ENCODE peak calls at places on chromosomes 16 and 17, in four cellular contexts. L is stomach, I is spleen, V is H1. E is an unnamed sample.

GRCh38 chr17:63694229-63694973 is 5.5 kb downstream of the LIMD2 start:
- DNase-seq in V (no peak), L (no peak), I (no peak), E (no peak)

GRCh38 chr16:4055748-4056147 is 60.5 kb downstream of the ADCY9 start:
- DNase-seq in L (no peak), V (peak; percentile 29), I (no peak), E (no peak)

GRCh38 chr17:18045691-18046090 is 6.5 kb downstream of the GID4 start:
- DNase-seq in L (no peak), V (no peak), I (no peak), E (no peak)

GRCh38 chr17:75738218-75738802 is 17.1 kb downstream of the ITGB4 start:
- DNase-seq in V (no peak), I (peak; percentile 91), L (no peak), E (no peak)

GRCh38 chr17:15981646-15982580 is 17.6 kb downstream of the ZSWIM7 start:
- DNase-seq in I (no peak), V (no peak), L (no peak), E (no peak)

GRCh38 chr16:9957002-9957401 is 225.2 kb downstream of the GRIN2A start:
- DNase-seq in I (no peak), V (no peak), L (no peak), E (no peak)

GRCh38 chr17:82914375-82914774 is 74.6 kb upstream of the ZNF750 start:
- DNase-seq in L (peak; percentile 59), I (no peak), V (no peak), E (peak; percentile 60)

GRCh38 chr16:12611916-12612597 is 191.6 kb downstream of the CPPED1 start:
- DNase-seq in I (no peak), L (no peak), V (no peak), E (no peak)

GRCh38 chr16:4306439-4307214 is 9.2 kb upstream of the GLIS2 start:
- DNase-seq in I (peak; percentile 81), V (no peak), L (no peak), E (no peak)

GRCh38 chr16:86578056-86578455 is 293 bp upstream of the FOXL1 start:
- DNase-seq in L (no peak), I (no peak), V (no peak), E (no peak)

GRCh38 chr16:106623-107324 is 28.7 kb downstream of the MPG start:
- DNase-seq in I (no peak), V (peak; percentile 70), L (peak; percentile 68), E (peak; percentile 57)

GRCh38 chr16:69513180-69513966 is 52.4 kb upstream of the NFAT5 start:
- DNase-seq in L (no peak), V (no peak), I (no peak), E (no peak)

GRCh38 chr16:66553223-66553622 is 847 bp downstream of the CKLF start:
- DNase-seq in L (peak; percentile 29), I (no peak), V (no peak), E (no peak)

DNA sequence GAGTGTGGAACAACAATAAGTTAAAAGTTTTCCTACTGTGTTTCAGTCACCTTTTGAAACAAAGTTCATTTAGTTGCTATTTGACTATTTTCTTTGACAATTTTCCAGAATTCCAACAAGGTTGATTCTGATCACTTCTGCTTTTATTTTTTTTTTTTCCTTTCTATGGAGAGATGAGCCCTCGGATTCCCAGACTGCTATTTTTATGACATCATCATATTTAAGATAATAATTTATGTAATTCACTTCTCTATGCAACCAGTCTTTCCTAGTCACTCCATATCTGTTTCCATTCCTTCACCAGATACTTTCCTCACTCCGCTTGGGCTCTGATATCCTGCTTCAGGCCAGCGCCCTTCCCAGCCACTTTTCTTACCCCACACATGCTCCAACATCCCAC is 8.1 kb downstream of the OR4D2 start:
- DNase-seq in V (no peak), L (no peak), I (no peak), E (no peak)
- TF ChIP-seq POLR2AphosphoS5 in V (no peak), L (no peak), I (no peak), E (no peak)

GRCh38 chr16:8952281-8952751 is 11.4 kb downstream of the USP7 start:
- DNase-seq in V (no peak), I (no peak), L (no peak), E (no peak)
- TF ChIP-seq POLR2AphosphoS5 in V (no peak), I (no peak), L (no peak), E (no peak)

DNA sequence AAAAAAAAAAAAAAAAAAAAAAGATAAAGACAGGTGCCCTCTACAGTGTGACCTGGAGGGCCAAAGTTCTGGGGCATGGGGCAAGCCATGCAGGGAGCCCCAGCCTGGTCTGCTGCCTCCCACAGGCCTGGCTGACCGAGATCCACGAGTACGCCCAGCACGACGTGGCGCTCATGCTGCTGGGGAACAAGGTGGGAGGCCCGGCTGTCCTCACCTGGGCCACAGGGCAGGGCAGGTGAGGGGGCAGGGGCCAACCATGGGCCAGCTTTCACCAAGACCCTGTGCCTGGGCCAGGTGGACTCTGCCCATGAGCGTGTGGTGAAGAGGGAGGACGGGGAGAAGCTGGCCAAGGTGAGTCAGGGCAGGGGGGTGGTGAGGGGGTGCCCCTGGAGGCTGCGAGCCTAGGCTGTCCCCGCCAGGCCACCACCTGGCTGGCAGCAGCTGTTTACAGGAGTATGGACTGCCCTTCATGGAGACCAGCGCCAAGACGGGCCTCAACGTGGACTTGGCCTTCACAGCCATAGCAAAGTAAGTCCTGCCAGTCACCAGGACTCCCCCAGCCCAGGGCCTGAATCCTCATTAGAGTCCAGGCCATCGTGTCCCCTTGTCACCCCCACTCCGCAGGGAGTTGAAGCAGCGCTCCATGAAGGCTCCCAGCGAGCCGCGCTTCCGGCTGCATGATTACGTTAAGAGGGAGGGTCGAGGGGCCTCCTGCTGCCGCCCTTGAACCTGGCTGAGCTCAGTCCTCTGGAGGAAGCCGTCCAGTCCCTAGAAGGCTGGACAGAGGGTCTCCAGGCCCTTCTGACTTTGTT is 2.7 kb upstream of the TRAF7 start:
- DNase-seq in V (no peak), I (peak; percentile 83), L (peak; percentile 48), E (no peak)
- TF ChIP-seq POLR2AphosphoS5 in V (peak; percentile 97), I (peak; percentile 65), L (peak; percentile 1), E (peak; percentile 14)

DNA sequence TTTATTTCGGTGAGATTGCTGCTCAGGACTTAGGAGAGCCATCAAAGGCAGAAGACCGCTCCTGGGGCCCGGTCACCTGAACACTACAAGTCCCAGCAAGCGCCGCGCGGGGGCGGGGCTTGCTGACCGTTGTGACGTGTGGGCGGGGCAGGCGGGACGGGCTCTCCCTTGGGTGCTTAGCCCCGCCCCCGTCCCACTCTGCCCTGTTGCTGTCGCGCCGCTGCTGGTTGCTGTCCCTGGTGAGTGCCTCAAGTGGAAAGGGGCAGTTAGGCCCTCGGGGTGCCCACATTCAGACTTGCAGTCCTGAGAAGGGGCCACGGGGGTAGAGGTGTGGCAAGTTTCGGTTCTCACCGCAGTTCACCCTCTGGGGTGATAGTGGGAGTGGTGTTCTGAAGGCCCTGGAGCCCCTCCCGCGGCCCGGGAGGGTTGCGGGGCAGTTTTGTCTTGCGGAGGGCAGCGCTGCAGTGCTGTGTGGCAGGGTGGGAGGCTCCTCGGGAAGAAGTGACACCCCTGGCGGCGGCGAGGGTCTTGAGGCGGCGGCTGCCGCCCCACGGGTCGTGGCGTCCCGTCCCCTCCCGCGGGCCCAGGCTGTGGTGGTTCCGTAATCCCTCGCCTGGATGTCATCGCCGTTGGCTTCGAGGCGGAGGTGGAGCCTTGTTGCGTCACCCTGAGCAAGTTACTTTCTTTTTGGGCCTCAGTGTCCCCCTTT is at the start of gene CALCOCO2:
- DNase-seq in V (peak; percentile 87), I (peak; percentile 98), L (peak; percentile 97), E (peak; percentile 85)
- TF ChIP-seq POLR2AphosphoS5 in V (no peak), I (peak; percentile 97), L (peak; percentile 80), E (peak; percentile 62)